ENCODE peak calls at places on chromosomes 5 and 9, in eight cellular contexts. One of them, this sample, is unnamed.
A peak's percentile ranks its signal among the peaks of the same experiment; 100 is the strongest.

GRCh38 chr5:98556707-98557106 is 216.8 kb upstream of the RGMB start:
- DNase-seq in pancreas: no peak
- DNase-seq in astrocyte of the spinal cord: peak; percentile 11
- DNase-seq in H9: no peak
- DNase-seq in MCF 10A: no peak
- DNase-seq in tibial artery: no peak
- DNase-seq in dorsolateral prefrontal cortex: no peak
- DNase-seq in left lung: no peak
- DNase-seq in this sample: no peak

GRCh38 chr9:77092536-77092935 is 73.1 kb downstream of the FOXB2 start:
- DNase-seq in pancreas: no peak
- DNase-seq in astrocyte of the spinal cord: peak; percentile 1
- DNase-seq in H9: no peak
- DNase-seq in MCF 10A: peak; percentile 11
- DNase-seq in tibial artery: no peak
- DNase-seq in dorsolateral prefrontal cortex: no peak
- DNase-seq in left lung: no peak
- DNase-seq in this sample: no peak

GRCh38 chr5:137629646-137630045 is 106.2 kb downstream of the KLHL3 start:
- DNase-seq in pancreas: peak; percentile 35
- DNase-seq in astrocyte of the spinal cord: peak; percentile 42
- DNase-seq in H9: peak; percentile 53
- DNase-seq in MCF 10A: peak; percentile 87
- DNase-seq in tibial artery: no peak
- DNase-seq in dorsolateral prefrontal cortex: no peak
- DNase-seq in left lung: no peak
- DNase-seq in this sample: peak; percentile 8

GRCh38 chr5:97231025-97231636 is 48.1 kb upstream of the RIOK2 start:
- DNase-seq in pancreas: peak; percentile 50
- DNase-seq in astrocyte of the spinal cord: peak; percentile 86
- DNase-seq in H9: peak; percentile 30
- DNase-seq in MCF 10A: peak; percentile 77
- DNase-seq in tibial artery: peak; percentile 31
- DNase-seq in dorsolateral prefrontal cortex: no peak
- DNase-seq in left lung: no peak
- DNase-seq in this sample: peak; percentile 47

GRCh38 chr9:23621924-23622323 is 204.1 kb downstream of the ELAVL2 start:
- DNase-seq in pancreas: no peak
- DNase-seq in astrocyte of the spinal cord: no peak
- DNase-seq in H9: no peak
- DNase-seq in MCF 10A: no peak
- DNase-seq in tibial artery: no peak
- DNase-seq in dorsolateral prefrontal cortex: no peak
- DNase-seq in left lung: no peak
- DNase-seq in this sample: no peak

GRCh38 chr9:130400870-130401269 is 43.9 kb upstream of the ASS1 start:
- DNase-seq in pancreas: no peak
- DNase-seq in astrocyte of the spinal cord: no peak
- DNase-seq in H9: no peak
- DNase-seq in MCF 10A: no peak
- DNase-seq in tibial artery: no peak
- DNase-seq in dorsolateral prefrontal cortex: no peak
- DNase-seq in left lung: no peak
- DNase-seq in this sample: no peak

GRCh38 chr9:90965141-90965910 is 163.7 kb downstream of the SYK start:
- DNase-seq in pancreas: no peak
- DNase-seq in astrocyte of the spinal cord: peak; percentile 60
- DNase-seq in H9: no peak
- DNase-seq in MCF 10A: no peak
- DNase-seq in tibial artery: no peak
- DNase-seq in dorsolateral prefrontal cortex: no peak
- DNase-seq in left lung: no peak
- DNase-seq in this sample: no peak

GRCh38 chr5:172571413-172571812 is 69.7 kb upstream of the NEURL1B start:
- DNase-seq in pancreas: no peak
- DNase-seq in astrocyte of the spinal cord: no peak
- DNase-seq in H9: no peak
- DNase-seq in MCF 10A: no peak
- DNase-seq in tibial artery: no peak
- DNase-seq in dorsolateral prefrontal cortex: no peak
- DNase-seq in left lung: no peak
- DNase-seq in this sample: no peak

GRCh38 chr5:160742446-160742845 is 109.6 kb downstream of the ATP10B start:
- DNase-seq in pancreas: no peak
- DNase-seq in astrocyte of the spinal cord: no peak
- DNase-seq in H9: no peak
- DNase-seq in MCF 10A: no peak
- DNase-seq in tibial artery: no peak
- DNase-seq in dorsolateral prefrontal cortex: no peak
- DNase-seq in left lung: no peak
- DNase-seq in this sample: no peak

GRCh38 chr9:15328946-15329345 is 21.9 kb upstream of the TTC39B start:
- DNase-seq in pancreas: no peak
- DNase-seq in astrocyte of the spinal cord: no peak
- DNase-seq in H9: no peak
- DNase-seq in MCF 10A: no peak
- DNase-seq in tibial artery: no peak
- DNase-seq in dorsolateral prefrontal cortex: no peak
- DNase-seq in left lung: no peak
- DNase-seq in this sample: no peak

GRCh38 chr9:121780641-121781040 is 129.2 kb downstream of the DAB2IP start:
- DNase-seq in pancreas: no peak
- DNase-seq in astrocyte of the spinal cord: no peak
- DNase-seq in H9: peak; percentile 28
- DNase-seq in MCF 10A: no peak
- DNase-seq in tibial artery: no peak
- DNase-seq in dorsolateral prefrontal cortex: peak; percentile 32
- DNase-seq in left lung: no peak
- DNase-seq in this sample: no peak

GRCh38 chr9:96858670-96859069 is 4.4 kb upstream of the ZNF782 start:
- DNase-seq in pancreas: no peak
- DNase-seq in astrocyte of the spinal cord: no peak
- DNase-seq in H9: no peak
- DNase-seq in MCF 10A: no peak
- DNase-seq in tibial artery: no peak
- DNase-seq in dorsolateral prefrontal cortex: no peak
- DNase-seq in left lung: no peak
- DNase-seq in this sample: no peak

GRCh38 chr5:139494256-139494655 is 11.7 kb upstream of the STING1 start:
- DNase-seq in pancreas: no peak
- DNase-seq in astrocyte of the spinal cord: no peak
- DNase-seq in H9: no peak
- DNase-seq in MCF 10A: no peak
- DNase-seq in tibial artery: no peak
- DNase-seq in dorsolateral prefrontal cortex: no peak
- DNase-seq in left lung: no peak
- DNase-seq in this sample: no peak

GRCh38 chr5:80592761-80593160 is 22.7 kb upstream of the ANKRD34B start:
- DNase-seq in pancreas: no peak
- DNase-seq in astrocyte of the spinal cord: no peak
- DNase-seq in H9: no peak
- DNase-seq in MCF 10A: no peak
- DNase-seq in tibial artery: no peak
- DNase-seq in dorsolateral prefrontal cortex: no peak
- DNase-seq in left lung: no peak
- DNase-seq in this sample: no peak

GRCh38 chr5:89676634-89677033 is 732.9 kb downstream of the CETN3 start:
- DNase-seq in pancreas: no peak
- DNase-seq in astrocyte of the spinal cord: no peak
- DNase-seq in H9: no peak
- DNase-seq in MCF 10A: no peak
- DNase-seq in tibial artery: no peak
- DNase-seq in dorsolateral prefrontal cortex: no peak
- DNase-seq in left lung: no peak
- DNase-seq in this sample: no peak

GRCh38 chr5:139828207-139828895 is 32.7 kb downstream of the PSD2 start:
- DNase-seq in pancreas: no peak
- DNase-seq in astrocyte of the spinal cord: no peak
- DNase-seq in H9: no peak
- DNase-seq in MCF 10A: no peak
- DNase-seq in tibial artery: no peak
- DNase-seq in dorsolateral prefrontal cortex: peak; percentile 64
- DNase-seq in left lung: peak; percentile 26
- DNase-seq in this sample: no peak

GRCh38 chr5:101292199-101292598 is 389.1 kb upstream of the ST8SIA4 start:
- DNase-seq in pancreas: no peak
- DNase-seq in astrocyte of the spinal cord: no peak
- DNase-seq in H9: no peak
- DNase-seq in MCF 10A: no peak
- DNase-seq in tibial artery: no peak
- DNase-seq in dorsolateral prefrontal cortex: no peak
- DNase-seq in left lung: no peak
- DNase-seq in this sample: no peak

GRCh38 chr5:148372883-148373282 is 10.9 kb upstream of the FBXO38 start:
- DNase-seq in pancreas: no peak
- DNase-seq in astrocyte of the spinal cord: no peak
- DNase-seq in H9: no peak
- DNase-seq in MCF 10A: no peak
- DNase-seq in tibial artery: no peak
- DNase-seq in dorsolateral prefrontal cortex: no peak
- DNase-seq in left lung: no peak
- DNase-seq in this sample: no peak

GRCh38 chr5:14039063-14039462 is 94.6 kb upstream of the DNAH5 start:
- DNase-seq in pancreas: no peak
- DNase-seq in astrocyte of the spinal cord: peak; percentile 45
- DNase-seq in H9: no peak
- DNase-seq in MCF 10A: peak; percentile 41
- DNase-seq in tibial artery: no peak
- DNase-seq in dorsolateral prefrontal cortex: no peak
- DNase-seq in left lung: no peak
- DNase-seq in this sample: no peak

GRCh38 chr5:67972027-67972822 is 243.3 kb upstream of the PIK3R1 start:
- DNase-seq in pancreas: no peak
- DNase-seq in astrocyte of the spinal cord: no peak
- DNase-seq in H9: no peak
- DNase-seq in MCF 10A: no peak
- DNase-seq in tibial artery: peak; percentile 45
- DNase-seq in dorsolateral prefrontal cortex: no peak
- DNase-seq in left lung: no peak
- DNase-seq in this sample: no peak

GRCh38 chr9:95283678-95284077 is 33.8 kb downstream of the FANCC start:
- DNase-seq in pancreas: no peak
- DNase-seq in astrocyte of the spinal cord: no peak
- DNase-seq in H9: no peak
- DNase-seq in MCF 10A: peak; percentile 18
- DNase-seq in tibial artery: no peak
- DNase-seq in dorsolateral prefrontal cortex: no peak
- DNase-seq in left lung: no peak
- DNase-seq in this sample: no peak

GRCh38 chr9:123365287-123365880 is 9.4 kb downstream of the CRB2 start:
- DNase-seq in pancreas: no peak
- DNase-seq in astrocyte of the spinal cord: no peak
- DNase-seq in H9: peak; percentile 76
- DNase-seq in MCF 10A: no peak
- DNase-seq in tibial artery: no peak
- DNase-seq in dorsolateral prefrontal cortex: no peak
- DNase-seq in left lung: no peak
- DNase-seq in this sample: no peak
- TF ChIP-seq CTCF in pancreas: no peak
- TF ChIP-seq CTCF in astrocyte of the spinal cord: peak; percentile 21
- TF ChIP-seq CTCF in H9: peak; percentile 62
- TF ChIP-seq CTCF in MCF 10A: peak; percentile 18
- TF ChIP-seq CTCF in tibial artery: no peak
- TF ChIP-seq CTCF in dorsolateral prefrontal cortex: peak; percentile 7
- TF ChIP-seq CTCF in left lung: no peak
- TF ChIP-seq CTCF in this sample: no peak

DNA sequence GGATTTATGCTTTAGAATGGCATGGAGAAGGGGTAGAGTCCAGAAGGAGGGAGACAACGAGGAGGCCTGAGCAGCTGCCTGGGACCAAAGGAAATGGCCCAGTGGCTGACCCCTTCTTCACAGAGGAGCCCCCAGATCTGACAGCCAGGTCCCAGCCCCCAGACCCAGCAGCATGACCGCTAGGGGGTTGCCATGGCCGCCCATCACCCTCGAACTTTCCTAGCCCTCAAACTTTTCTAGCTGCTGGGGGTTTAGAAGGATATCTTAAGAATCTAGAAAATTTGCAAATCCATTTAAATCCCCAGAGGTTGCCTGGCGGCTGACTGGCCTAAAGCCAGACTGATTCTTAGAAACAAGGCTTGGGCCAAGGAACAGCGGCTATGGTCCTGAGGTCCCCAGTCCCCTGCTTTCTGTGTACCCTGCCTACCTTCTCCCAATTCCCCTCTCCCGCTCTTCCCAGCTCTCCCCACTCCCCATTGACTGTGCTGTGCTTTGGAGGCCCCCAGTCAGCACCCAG is 969 bp downstream of the PDGFRB start:
- DNase-seq in pancreas: no peak
- DNase-seq in astrocyte of the spinal cord: no peak
- DNase-seq in H9: no peak
- DNase-seq in MCF 10A: no peak
- DNase-seq in tibial artery: no peak
- DNase-seq in dorsolateral prefrontal cortex: no peak
- DNase-seq in left lung: no peak
- DNase-seq in this sample: no peak
- TF ChIP-seq CTCF in pancreas: no peak
- TF ChIP-seq CTCF in astrocyte of the spinal cord: peak; percentile 25
- TF ChIP-seq CTCF in H9: no peak
- TF ChIP-seq CTCF in MCF 10A: no peak
- TF ChIP-seq CTCF in tibial artery: no peak
- TF ChIP-seq CTCF in dorsolateral prefrontal cortex: no peak
- TF ChIP-seq CTCF in left lung: no peak
- TF ChIP-seq CTCF in this sample: no peak

GRCh38 chr5:78009937-78010527 is 233.9 kb upstream of the TBCA start:
- DNase-seq in pancreas: no peak
- DNase-seq in astrocyte of the spinal cord: peak; percentile 78
- DNase-seq in H9: no peak
- DNase-seq in MCF 10A: no peak
- DNase-seq in tibial artery: no peak
- DNase-seq in dorsolateral prefrontal cortex: no peak
- DNase-seq in left lung: no peak
- DNase-seq in this sample: no peak
- TF ChIP-seq CTCF in pancreas: no peak
- TF ChIP-seq CTCF in astrocyte of the spinal cord: peak; percentile 8
- TF ChIP-seq CTCF in H9: no peak
- TF ChIP-seq CTCF in MCF 10A: no peak
- TF ChIP-seq CTCF in tibial artery: no peak
- TF ChIP-seq CTCF in dorsolateral prefrontal cortex: no peak
- TF ChIP-seq CTCF in left lung: no peak
- TF ChIP-seq CTCF in this sample: no peak

GRCh38 chr9:104553261-104553660 is 15.7 kb upstream of the OR13C8 start:
- DNase-seq in pancreas: no peak
- DNase-seq in astrocyte of the spinal cord: peak; percentile 4
- DNase-seq in H9: no peak
- DNase-seq in MCF 10A: no peak
- DNase-seq in tibial artery: no peak
- DNase-seq in dorsolateral prefrontal cortex: no peak
- DNase-seq in left lung: no peak
- DNase-seq in this sample: no peak

DNA sequence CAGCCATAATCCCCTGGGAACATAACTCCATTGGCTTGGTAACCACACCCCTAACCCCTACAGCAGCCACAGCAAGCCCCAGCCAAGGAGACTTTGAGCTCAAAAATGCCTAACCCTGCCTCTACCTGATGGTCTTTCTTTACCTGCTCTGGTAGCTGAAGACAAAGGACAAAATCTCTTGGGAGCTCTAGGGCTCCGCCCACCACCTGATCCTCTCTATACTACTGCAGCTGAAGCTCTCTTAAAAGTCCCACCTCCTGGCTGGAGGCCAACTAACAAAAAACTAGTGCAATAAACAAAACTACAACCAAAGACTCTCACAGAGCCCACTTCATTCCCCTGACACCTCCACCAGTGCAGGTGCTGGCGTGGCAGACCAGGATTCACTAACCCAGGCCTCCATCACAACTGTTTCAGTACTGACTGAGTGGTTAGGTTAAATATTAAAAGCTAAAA is 11.8 kb upstream of the OR13C8 start:
- DNase-seq in pancreas: no peak
- DNase-seq in astrocyte of the spinal cord: no peak
- DNase-seq in H9: peak; percentile 40
- DNase-seq in MCF 10A: no peak
- DNase-seq in tibial artery: no peak
- DNase-seq in dorsolateral prefrontal cortex: no peak
- DNase-seq in left lung: peak; percentile 37
- DNase-seq in this sample: no peak
- TF ChIP-seq CTCF in pancreas: no peak
- TF ChIP-seq CTCF in astrocyte of the spinal cord: no peak
- TF ChIP-seq CTCF in H9: no peak
- TF ChIP-seq CTCF in MCF 10A: no peak
- TF ChIP-seq CTCF in tibial artery: no peak
- TF ChIP-seq CTCF in dorsolateral prefrontal cortex: no peak
- TF ChIP-seq CTCF in left lung: no peak
- TF ChIP-seq CTCF in this sample: no peak